ENCODE peak calls at places on chromosome 21, in seven cellular contexts. C, J, L, A, K, M and O are unnamed samples.
A peak's percentile ranks its signal among the peaks of the same experiment; 100 is the strongest.

GRCh38 chr21:32772281-32773047 is 909 bp upstream of the PAXBP1 start:
- DNase-seq in J (no peak), M (no peak), K (no peak), C (peak; percentile 56), L (peak; percentile 42), A (no peak), O (peak; percentile 15)

GRCh38 chr21:21177353-21177986 is 179.3 kb downstream of the NCAM2 start:
- DNase-seq in M (no peak), C (no peak), K (no peak), A (no peak), J (no peak), L (no peak), O (no peak)

GRCh38 chr21:10425856-10426255 is 95.5 kb upstream of the TPTE start:
- DNase-seq in M (no peak), K (no peak), J (no peak), C (peak; percentile 18), A (no peak), L (no peak), O (no peak)

GRCh38 chr21:42614811-42615342 is 38.5 kb upstream of the PDE9A start:
- DNase-seq in J (no peak), L (no peak), M (peak; percentile 50), C (no peak), K (peak; percentile 62), A (peak; percentile 88), O (peak; percentile 34)

GRCh38 chr21:22725436-22725835 is 1727.2 kb downstream of the NCAM2 start:
- DNase-seq in K (no peak), L (no peak), M (no peak), A (no peak), J (no peak), C (no peak), O (no peak)

GRCh38 chr21:43280949-43281633 is 112.3 kb downstream of the CRYAA start:
- DNase-seq in C (no peak), J (no peak), A (peak; percentile 65), K (no peak), L (no peak), M (no peak), O (no peak)

GRCh38 chr21:13937236-13937635 is 273.5 kb downstream of the LIPI start:
- DNase-seq in L (no peak), A (peak; percentile 63), K (no peak), C (no peak), M (no peak), J (no peak), O (no peak)

GRCh38 chr21:16534408-16535099 is 804.8 kb downstream of the USP25 start:
- DNase-seq in C (no peak), K (peak; percentile 55), A (peak; percentile 76), L (peak; percentile 98), J (no peak), M (peak; percentile 70), O (peak; percentile 87)

GRCh38 chr21:25496825-25497482 is 110.3 kb downstream of the MRPL39 start:
- DNase-seq in C (no peak), J (peak; percentile 52), L (peak; percentile 78), M (no peak), A (no peak), K (no peak), O (peak; percentile 89)

GRCh38 chr21:34199121-34199910 is 125.9 kb downstream of the MRPS6 start:
- DNase-seq in K (no peak), C (no peak), M (no peak), L (no peak), J (no peak), A (no peak), O (no peak)

GRCh38 chr21:15520811-15521643 is 208.8 kb upstream of the USP25 start:
- DNase-seq in C (no peak), L (no peak), A (no peak), J (no peak), K (no peak), M (no peak), O (peak; percentile 6)

GRCh38 chr21:32844653-32845443 is 73.3 kb upstream of the PAXBP1 start:
- DNase-seq in A (no peak), L (peak; percentile 74), M (peak; percentile 40), K (no peak), J (peak; percentile 10), C (no peak), O (peak; percentile 98)

GRCh38 chr21:21712761-21713558 is 714.8 kb downstream of the NCAM2 start:
- DNase-seq in M (no peak), L (peak; percentile 79), A (no peak), K (no peak), J (no peak), C (no peak), O (peak; percentile 73)

GRCh38 chr21:18801468-18801867 is 397.9 kb upstream of the TMPRSS15 start:
- DNase-seq in M (peak; percentile 0), C (no peak), K (no peak), J (no peak), L (no peak), A (no peak), O (no peak)
- TF ChIP-seq CTCF in M (no peak), C (no peak), K (no peak), J (peak; percentile 36), L (no peak), A (no peak), O (no peak)

GRCh38 chr21:38241029-38241740 is 15.6 kb upstream of the KCNJ15 start:
- DNase-seq in L (peak; percentile 75), M (no peak), C (no peak), A (no peak), J (no peak), K (no peak), O (peak; percentile 76)
- H3K4me3 ChIP-seq in L (no peak overlapping the region), M (no peak overlapping the region), C (no peak overlapping the region), A (no peak overlapping the region), J (no peak overlapping the region), K (no peak overlapping the region), O (no peak overlapping the region)

GRCh38 chr21:44429894-44430293 is 25.4 kb upstream of the LRRC3 start:
- DNase-seq in A (no peak), M (no peak), C (no peak), K (no peak), L (no peak), J (no peak), O (no peak)

GRCh38 chr21:44433791-44434567 is 21.3 kb upstream of the LRRC3 start:
- DNase-seq in C (no peak), K (no peak), J (no peak), L (no peak), A (peak; percentile 69), M (no peak), O (no peak)

GRCh38 chr21:44428281-44428942 is 26.9 kb upstream of the LRRC3 start:
- DNase-seq in K (no peak), J (no peak), C (peak; percentile 86), M (peak; percentile 83), A (peak; percentile 28), L (no peak), O (no peak)

GRCh38 chr21:44432841-44433790 is 22.2 kb upstream of the LRRC3 start:
- DNase-seq in K (no peak), L (no peak), M (no peak), A (peak; percentile 65), J (no peak), C (no peak), O (no peak)

DNA sequence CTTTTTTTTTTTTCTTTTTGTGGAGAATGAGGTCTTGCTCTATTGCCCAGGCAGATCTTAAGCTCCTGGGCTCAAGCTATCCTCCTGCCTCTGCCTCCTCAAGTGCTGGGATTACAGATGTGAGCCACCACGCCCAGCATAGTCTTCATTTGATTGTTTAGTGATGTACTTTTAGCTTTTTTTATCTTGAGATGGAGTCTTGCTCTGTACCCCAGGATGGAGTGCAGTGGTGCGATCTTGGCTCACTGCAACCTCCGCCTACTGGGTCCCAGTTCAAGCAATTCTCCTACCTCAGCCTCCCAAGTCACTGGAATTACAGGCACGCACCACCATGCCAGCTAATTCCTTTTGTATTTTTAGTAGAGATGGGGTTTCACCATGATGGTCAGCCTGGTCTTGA is 24.0 kb upstream of the LRRC3 start:
- DNase-seq in J (no peak), A (no peak), L (no peak), C (no peak), K (no peak), M (no peak), O (no peak)
- TF ChIP-seq CTCF in J (no peak), A (no peak), L (no peak), C (no peak), K (no peak), M (no peak), O (no peak)

GRCh38 chr21:37253991-37254390 is 13.1 kb downstream of the VPS26C start:
- DNase-seq in A (no peak), J (no peak), C (no peak), M (no peak), K (no peak), L (peak; percentile 66), O (peak; percentile 57)

GRCh38 chr21:37259426-37259825 is 7.7 kb downstream of the VPS26C start:
- DNase-seq in L (no peak), J (no peak), C (no peak), A (no peak), M (no peak), K (no peak), O (peak; percentile 32)

GRCh38 chr21:37257967-37258877 is 8.9 kb downstream of the VPS26C start:
- DNase-seq in C (no peak), L (peak; percentile 60), K (peak; percentile 70), M (peak; percentile 84), A (peak; percentile 84), J (no peak), O (peak; percentile 58)

GRCh38 chr21:37257526-37257966 is 9.6 kb downstream of the VPS26C start:
- DNase-seq in A (peak; percentile 80), L (peak; percentile 50), M (peak; percentile 42), C (no peak), K (no peak), J (no peak), O (peak; percentile 38)
- H3K4me3 ChIP-seq in A (peak overlapping the region; percentile 65), L (peak overlapping the region; percentile 68), M (peak overlapping the region; percentile 46), C (no peak overlapping the region), K (peak overlapping the region; percentile 27), J (peak overlapping the region; percentile 36), O (peak overlapping the region; percentile 60)

DNA sequence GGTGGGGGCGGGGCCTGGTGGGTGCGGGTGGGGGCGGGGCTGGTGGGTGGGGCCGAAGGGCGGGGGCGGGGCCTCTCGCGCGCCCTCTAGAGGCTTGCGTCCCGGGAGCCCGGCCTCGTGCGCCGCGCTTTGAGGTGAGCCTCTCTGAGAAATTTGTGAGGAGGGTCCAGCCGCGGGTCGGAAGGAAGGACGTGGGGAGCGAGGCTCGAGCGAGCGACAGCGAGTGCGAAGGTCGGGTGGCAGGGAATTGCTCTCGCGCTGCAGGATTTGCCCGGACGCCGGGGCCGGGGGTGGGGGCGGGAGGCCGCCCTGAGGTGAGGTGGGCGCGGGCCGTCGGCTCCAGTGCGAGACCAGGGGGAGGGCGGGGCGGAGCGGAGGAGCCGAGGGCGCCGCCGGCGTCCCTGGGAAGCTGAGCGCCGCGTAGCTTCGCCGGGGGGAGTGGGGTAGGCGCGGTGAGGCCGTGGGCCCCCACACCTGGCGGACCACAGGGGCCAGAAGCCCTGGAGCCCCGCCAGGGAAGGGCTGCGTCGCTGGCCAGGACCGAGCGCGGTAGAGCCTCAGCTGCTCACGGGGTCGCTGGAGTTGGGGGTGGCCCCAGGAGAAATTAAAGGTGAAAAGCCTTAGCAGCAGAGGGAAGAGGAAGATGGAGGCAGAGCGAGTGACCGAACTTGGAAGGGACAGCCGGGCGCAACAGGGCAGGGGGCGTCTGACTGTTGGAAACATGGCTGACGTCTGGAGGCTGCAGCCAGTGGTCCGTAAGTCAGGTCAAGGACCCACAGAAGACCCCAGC is 754 bp upstream of the LSS start:
- DNase-seq in L (no peak), J (no peak), C (peak; percentile 87), A (peak; percentile 91), M (no peak), K (no peak), O (no peak)
- TF ChIP-seq CTCF in L (peak; percentile 65), J (peak; percentile 66), C (peak; percentile 65), A (peak; percentile 53), M (peak; percentile 42), K (no peak), O (peak; percentile 33)

GRCh38 chr21:44349847-44350772 is 3.3 kb upstream of the TRPM2 start:
- DNase-seq in L (no peak), A (peak; percentile 72), J (no peak), C (no peak), K (no peak), M (no peak), O (no peak)
- H3K4me3 ChIP-seq in L (no peak overlapping the region), A (no peak overlapping the region), J (no peak overlapping the region), C (no peak overlapping the region), K (no peak overlapping the region), M (no peak overlapping the region), O (no peak overlapping the region)